ENCODE peak calls at places on chromosomes 13 and 19, in eight cellular contexts. H is EH, C is thoracic aorta, S is NCI-H69, X is ecto neural progenitor cell, Z is memory B cell, N is AG20443, M is cardiac fibroblast. R is an unnamed sample.

GRCh38 chr19:870963-871401 is 11.5 kb downstream of the CFD start:
- DNase-seq in H (no peak), C (no peak), S (peak), X (no peak), Z (no peak), N (no peak), M (no peak), R (no peak)

GRCh38 chr13:65907656-65908441 is 1322.3 kb downstream of the PCDH9 start:
- DNase-seq in H (peak), C (no peak), S (no peak), X (no peak), Z (no peak), N (no peak), M (peak), R (no peak)

GRCh38 chr19:5782945-5783919 is 1.3 kb downstream of the PRR22 start:
- DNase-seq in H (no peak), C (no peak), S (no peak), X (no peak), Z (no peak), N (no peak), M (no peak), R (no peak)

GRCh38 chr19:4709440-4710280 is 14.0 kb downstream of the DPP9 start:
- DNase-seq in H (peak), C (no peak), S (no peak), X (no peak), Z (no peak), N (no peak), M (no peak), R (no peak)

GRCh38 chr13:106473174-106473573 is 62.3 kb downstream of the EFNB2 start:
- DNase-seq in H (no peak), C (no peak), S (no peak), X (no peak), Z (no peak), N (no peak), M (no peak), R (no peak)

GRCh38 chr13:99756281-99756680 is 215.3 kb downstream of the ZIC5 start:
- DNase-seq in H (no peak), C (no peak), S (no peak), X (no peak), Z (no peak), N (no peak), M (no peak), R (no peak)

GRCh38 chr13:96492758-96493157 is 402.9 kb downstream of the HS6ST3 start:
- DNase-seq in H (no peak), C (no peak), S (no peak), X (no peak), Z (no peak), N (no peak), M (no peak), R (no peak)

GRCh38 chr19:34725400-34725799 is 8.6 kb upstream of the ZNF181 start:
- DNase-seq in H (no peak), C (no peak), S (no peak), X (no peak), Z (no peak), N (no peak), M (no peak), R (no peak)

GRCh38 chr19:1265611-1266115 is 3.5 kb upstream of the CIRBP start:
- DNase-seq in H (peak), C (peak), S (peak), X (peak), Z (no peak), N (peak), M (peak), R (peak)

GRCh38 chr13:40706439-40706838 is 40.0 kb upstream of the FOXO1 start:
- DNase-seq in H (no peak), C (no peak), S (no peak), X (no peak), Z (no peak), N (no peak), M (no peak), R (no peak)

GRCh38 chr13:29081036-29081435 is 260.9 kb downstream of the MTUS2 start:
- DNase-seq in H (peak), C (no peak), S (no peak), X (no peak), Z (no peak), N (no peak), M (no peak), R (no peak)

GRCh38 chr13:106570354-106570822 is 2.5 kb upstream of the ARGLU1 start:
- DNase-seq in H (peak), C (peak), S (peak), X (peak), Z (peak), N (no peak), M (peak), R (no peak)

GRCh38 chr19:55376381-55376933 is at the start of gene TMEM190:
- DNase-seq in H (no peak), C (no peak), S (peak), X (peak), Z (no peak), N (no peak), M (no peak), R (no peak)

GRCh38 chr13:44132710-44133109 is 240.9 kb upstream of the SERP2 start:
- DNase-seq in H (peak), C (peak), S (no peak), X (no peak), Z (no peak), N (peak), M (peak), R (peak)

GRCh38 chr19:17553256-17553655 is 2.2 kb upstream of the COLGALT1 start:
- DNase-seq in H (peak), C (no peak), S (peak), X (no peak), Z (no peak), N (peak), M (peak), R (no peak)

GRCh38 chr13:113771709-113772331 is 12.8 kb downstream of the TMEM255B start:
- DNase-seq in H (peak), C (no peak), S (no peak), X (no peak), Z (no peak), N (no peak), M (peak), R (no peak)

GRCh38 chr19:6787393-6787792 is 14.9 kb downstream of the VAV1 start:
- DNase-seq in H (no peak), C (no peak), S (no peak), X (no peak), Z (no peak), N (no peak), M (no peak), R (no peak)

GRCh38 chr13:109412232-109412935 is 374.0 kb downstream of the IRS2 start:
- DNase-seq in H (peak), C (no peak), S (peak), X (peak), Z (no peak), N (peak), M (peak), R (no peak)

GRCh38 chr13:67754016-67754415 is 523.9 kb upstream of the PCDH9 start:
- DNase-seq in H (no peak), C (no peak), S (no peak), X (no peak), Z (no peak), N (no peak), M (no peak), R (no peak)

GRCh38 chr13:44350775-44351504 is 22.7 kb upstream of the SERP2 start:
- DNase-seq in H (no peak), C (no peak), S (peak), X (peak), Z (no peak), N (no peak), M (no peak), R (no peak)

GRCh38 chr13:94268661-94269060 is 210.8 kb downstream of the DCT start:
- DNase-seq in H (peak), C (no peak), S (peak), X (no peak), Z (no peak), N (no peak), M (peak), R (no peak)

GRCh38 chr13:31631071-31631470 is 108.3 kb upstream of the RXFP2 start:
- DNase-seq in H (peak), C (no peak), S (no peak), X (no peak), Z (no peak), N (no peak), M (peak), R (no peak)

GRCh38 chr19:35519291-35519690 is 5.8 kb upstream of the DMKN start:
- DNase-seq in H (peak), C (no peak), S (no peak), X (no peak), Z (no peak), N (peak), M (peak), R (no peak)

GRCh38 chr13:98454389-98454881 is 122.5 kb downstream of the STK24 start:
- DNase-seq in H (peak), C (no peak), S (peak), X (no peak), Z (no peak), N (peak), M (peak), R (peak)

GRCh38 chr13:21539687-21540086 is 64.3 kb downstream of the MICU2 start:
- DNase-seq in H (no peak), C (no peak), S (no peak), X (no peak), Z (no peak), N (no peak), M (no peak), R (no peak)

R was measured in SW 1271.